ENCODE peak calls at places on chromosomes 2 and 18, in eight cellular contexts. J, I, T, B, Z, G, O and F are unnamed samples.

GRCh38 chr2:79373359-79374115 is 139.3 kb upstream of the CTNNA2 start:
- DNase-seq in G (no peak), B (no peak), J (no peak), T (no peak), Z (no peak), I (no peak), O (no peak), F (no peak)

GRCh38 chr2:188439986-188440385 is 148.3 kb downstream of the GULP1 start:
- DNase-seq in O (no peak), B (no peak), J (no peak), Z (no peak), T (no peak), G (no peak), I (no peak), F (no peak)

GRCh38 chr2:136131484-136131960 is 13.6 kb upstream of the CXCR4 start:
- DNase-seq in J (no peak), Z (no peak), O (no peak), I (no peak), T (no peak), B (no peak), G (no peak), F (no peak)

GRCh38 chr2:53515435-53516332 is 251.9 kb upstream of the CHAC2 start:
- DNase-seq in G (no peak), I (no peak), J (no peak), T (no peak), Z (no peak), O (peak; percentile 61), B (no peak), F (no peak)

GRCh38 chr18:58393295-58393694 is 235.6 kb downstream of the ALPK2 start:
- DNase-seq in I (no peak), Z (no peak), J (no peak), B (no peak), O (no peak), T (no peak), G (no peak), F (no peak)

GRCh38 chr2:72897785-72898184 is 10.6 kb downstream of the SPR start:
- DNase-seq in O (no peak), T (no peak), G (no peak), J (no peak), I (no peak), B (no peak), Z (no peak), F (no peak)

GRCh38 chr2:40034198-40034597 is 255.1 kb upstream of the THUMPD2 start:
- DNase-seq in J (no peak), O (no peak), Z (no peak), B (peak; percentile 81), I (no peak), G (no peak), T (no peak), F (peak; percentile 100)

GRCh38 chr2:152544626-152545025 is 172.6 kb downstream of the PRPF40A start:
- DNase-seq in Z (no peak), T (no peak), O (no peak), B (no peak), I (no peak), J (no peak), G (no peak), F (no peak)

GRCh38 chr18:55875330-55875933 is 287.4 kb upstream of the TCF4 start:
- DNase-seq in Z (no peak), B (no peak), J (no peak), O (peak; percentile 40), I (no peak), G (no peak), T (no peak), F (no peak)

GRCh38 chr2:37456479-37456878 is 112.0 kb downstream of the QPCT start:
- DNase-seq in G (peak; percentile 75), O (peak; percentile 5), J (no peak), Z (no peak), T (no peak), B (no peak), I (peak; percentile 29), F (peak; percentile 80)